ENCODE peak calls at places on chromosomes 7 and 10, in ten cellular contexts. A is astrocyte, B is tibial artery, R is A549, C is bronchial epithelial cell, J is heart right ventricle, K is keratinocyte, S is GM12865, N is HCT116, E is IMR-90. M is an unnamed sample.

GRCh38 chr10:69901623-69902505 is 100.2 kb downstream of the COL13A1 start:
- DNase-seq in E (peak), B (peak), S (peak), R (peak), J (no peak), A (peak), N (peak), C (peak), K (no peak), M (peak)

GRCh38 chr7:128014864-128015263 is 16.4 kb downstream of the LRRC4 start:
- DNase-seq in B (no peak), A (no peak), R (no peak), N (no peak), C (peak), E (no peak), S (no peak), J (no peak), K (no peak), M (no peak)

GRCh38 chr10:12031404-12031803 is 11.2 kb downstream of the UPF2 start:
- DNase-seq in B (no peak), R (no peak), A (no peak), N (no peak), K (no peak), J (no peak), E (no peak), C (no peak), S (no peak), M (no peak)

GRCh38 chr7:23520582-23520981 is 11.2 kb downstream of the TRA2A start:
- DNase-seq in J (no peak), N (no peak), E (no peak), R (peak), S (no peak), C (no peak), B (no peak), A (no peak), K (no peak), M (no peak)

GRCh38 chr7:95205821-95206220 is 118.5 kb downstream of the PON1 start:
- DNase-seq in A (peak), C (peak), J (no peak), K (no peak), N (peak), S (no peak), B (no peak), R (peak), E (peak), M (no peak)

GRCh38 chr10:61923210-61924024 is 21.9 kb downstream of the ARID5B start:
- DNase-seq in K (no peak), R (no peak), A (peak), S (no peak), C (peak), J (no peak), E (peak), B (no peak), N (no peak), M (no peak)

GRCh38 chr7:147406521-147407115 is 1183.9 kb upstream of the C7orf33 start:
- DNase-seq in J (no peak), E (peak), S (no peak), K (no peak), N (no peak), C (no peak), B (no peak), R (no peak), A (no peak), M (no peak)

GRCh38 chr10:124647421-124648130 is 96.6 kb downstream of the FAM53B start:
- DNase-seq in C (peak), R (peak), K (no peak), B (peak), E (peak), N (peak), A (no peak), J (peak), S (peak), M (peak)

GRCh38 chr7:94228223-94228622 is 166.5 kb upstream of the COL1A2 start:
- DNase-seq in B (no peak), R (no peak), A (no peak), K (no peak), J (no peak), N (no peak), S (no peak), C (no peak), E (no peak), M (no peak)

GRCh38 chr7:4134204-4134603 is 547.9 kb upstream of the FOXK1 start:
- DNase-seq in C (no peak), N (no peak), K (no peak), R (no peak), J (no peak), B (no peak), A (no peak), E (no peak), S (no peak), M (no peak)

GRCh38 chr10:119652361-119652760 is 1.2 kb downstream of the BAG3 start:
- DNase-seq in N (peak), J (no peak), A (peak), C (peak), K (no peak), B (no peak), R (peak), E (peak), S (peak), M (no peak)

GRCh38 chr7:29607889-29608288 is 44.3 kb downstream of the PRR15 start:
- DNase-seq in C (peak), S (no peak), B (no peak), K (peak), J (no peak), A (peak), E (no peak), N (no peak), R (peak), M (no peak)

GRCh38 chr10:107144490-107144889 is 20.0 kb downstream of the SORCS1 start:
- DNase-seq in N (no peak), A (no peak), E (no peak), S (peak), R (no peak), B (no peak), K (no peak), J (no peak), C (no peak), M (no peak)

GRCh38 chr10:32582946-32583345 is 137.0 kb downstream of the CCDC7 start:
- DNase-seq in N (no peak), B (no peak), J (no peak), A (no peak), S (no peak), K (no peak), R (peak), C (no peak), E (no peak), M (no peak)

GRCh38 chr10:1366811-1367425 is 310.7 kb downstream of the WDR37 start:
- DNase-seq in K (no peak), C (peak), B (no peak), E (no peak), S (no peak), J (no peak), A (no peak), R (no peak), N (no peak), M (no peak)

GRCh38 chr10:30463944-30464451 is 30.0 kb downstream of the MAP3K8 start:
- DNase-seq in K (no peak), R (peak), B (no peak), E (peak), S (no peak), N (peak), C (peak), A (peak), J (no peak), M (no peak)

GRCh38 chr7:66016131-66016461 is 34.1 kb upstream of the GUSB start:
- DNase-seq in E (peak), S (no peak), C (peak), N (no peak), R (no peak), A (peak), B (no peak), J (no peak), K (no peak), M (no peak)

GRCh38 chr7:46072722-46073121 is 151.7 kb upstream of the IGFBP3 start:
- DNase-seq in S (peak), R (no peak), K (no peak), J (no peak), E (no peak), A (peak), N (no peak), B (no peak), C (peak), M (no peak)

GRCh38 chr7:156929789-156930539 is 19.5 kb upstream of the NOM1 start:
- DNase-seq in C (no peak), J (no peak), E (no peak), A (no peak), R (no peak), B (no peak), N (no peak), S (no peak), K (no peak), M (no peak)

GRCh38 chr7:135210818-135211178 is 528 bp downstream of the WDR91 start:
- DNase-seq in R (no peak), N (no peak), K (no peak), S (peak), B (no peak), C (no peak), J (no peak), E (peak), A (no peak), M (no peak)

GRCh38 chr7:54541941-54542618 is at the start of gene VSTM2A:
- DNase-seq in J (no peak), A (no peak), C (no peak), S (no peak), E (no peak), R (no peak), B (no peak), K (no peak), N (no peak), M (no peak)

GRCh38 chr10:75956624-75957023 is 525.2 kb downstream of the LRMDA start:
- DNase-seq in S (peak), K (no peak), B (no peak), A (peak), R (peak), J (no peak), N (peak), E (peak), C (peak), M (no peak)

GRCh38 chr10:130371156-130371555 is 235.0 kb downstream of the GLRX3 start:
- DNase-seq in E (no peak), N (no peak), R (no peak), B (no peak), J (no peak), K (no peak), A (no peak), S (no peak), C (no peak), M (no peak)

GRCh38 chr7:311131-311680 is 21.2 kb downstream of the FOXL3 start:
- DNase-seq in B (no peak), J (no peak), C (no peak), K (no peak), S (no peak), N (no peak), R (no peak), A (no peak), E (no peak), M (no peak)

GRCh38 chr7:85612514-85612913 is 425.7 kb upstream of the SEMA3D start:
- DNase-seq in A (no peak), S (no peak), K (no peak), J (no peak), N (no peak), B (no peak), R (no peak), E (no peak), C (no peak), M (no peak)

GRCh38 chr7:43847496-43847895 is 21.8 kb downstream of the MRPS24 start:
- DNase-seq in K (no peak), A (peak), C (no peak), S (no peak), N (no peak), J (no peak), E (peak), R (no peak), B (no peak), M (no peak)

GRCh38 chr10:133012573-133013359 is 70.4 kb upstream of the CFAP46 start:
- DNase-seq in C (no peak), J (peak), K (no peak), A (no peak), B (peak), R (no peak), E (no peak), N (no peak), S (no peak), M (peak)

GRCh38 chr10:1968257-1969025 is 231.1 kb upstream of the ADARB2 start:
- DNase-seq in N (no peak), R (no peak), E (no peak), B (no peak), A (peak), J (no peak), K (no peak), S (no peak), C (no peak), M (no peak)

GRCh38 chr10:22599636-22600228 is 114.6 kb downstream of the PIP4K2A start:
- DNase-seq in R (no peak), N (no peak), C (no peak), K (no peak), J (no peak), E (no peak), B (no peak), A (peak), S (no peak), M (no peak)

GRCh38 chr10:73998623-73999622 is 1.0 kb downstream of the VCL start:
- DNase-seq in K (no peak), J (peak), A (peak), S (peak), E (peak), C (peak), B (peak), N (peak), R (peak), M (peak)
- TF ChIP-seq CTCF in K (peak), J (peak), A (peak), S (no peak), E (peak), C (peak), B (peak), N (peak), R (peak), M (peak)

GRCh38 chr10:5685764-5686240 is 1.2 kb downstream of the TASOR2 start:
- DNase-seq in J (no peak), R (no peak), B (no peak), K (no peak), N (no peak), C (peak), E (peak), S (no peak), A (no peak), M (no peak)
- TF ChIP-seq CTCF in J (no peak), R (no peak), B (no peak), K (peak), N (no peak), C (no peak), E (no peak), S (no peak), A (no peak), M (no peak)

DNA sequence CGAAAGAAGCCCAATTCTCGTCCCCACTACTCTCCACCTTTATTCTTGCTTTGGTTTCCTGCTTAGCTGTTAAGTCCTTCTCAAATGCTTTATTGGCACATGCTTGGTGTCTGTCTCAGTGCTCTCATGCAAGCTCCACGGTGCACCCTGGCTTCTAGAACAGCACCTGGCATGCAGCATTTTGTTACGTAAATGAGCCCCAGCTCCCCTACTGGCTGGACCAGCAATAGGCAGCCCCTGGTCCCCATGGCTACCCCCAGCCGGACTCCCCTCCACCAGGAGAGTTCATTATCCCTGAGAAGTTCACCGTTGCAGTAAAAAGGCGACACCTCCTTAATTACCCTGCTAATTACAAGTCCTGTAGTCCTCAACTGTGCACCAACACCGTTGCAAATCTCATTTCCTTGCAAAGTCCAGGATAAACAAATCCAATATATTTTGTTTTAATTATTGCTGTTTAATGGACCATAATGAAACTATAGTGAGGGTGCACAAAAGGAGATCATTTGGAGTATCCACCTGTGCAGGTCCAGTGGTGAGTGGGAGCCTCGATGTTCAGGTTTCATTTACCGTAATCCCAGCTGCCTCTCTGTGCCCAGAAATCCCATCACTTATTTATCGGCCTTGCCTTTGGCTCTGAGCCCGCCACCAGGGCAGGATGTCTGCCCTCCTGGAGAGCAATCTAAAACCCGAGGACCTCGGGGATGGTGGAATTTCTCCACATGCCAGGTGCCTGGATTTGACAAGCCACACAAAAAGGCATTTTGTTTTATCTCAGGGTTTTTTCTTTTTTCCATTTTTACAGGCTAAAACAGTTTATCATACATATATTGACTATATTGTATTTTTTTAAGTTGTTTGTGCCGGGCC is 12.8 kb upstream of the DRGX start:
- DNase-seq in K (no peak), B (no peak), J (no peak), A (no peak), S (peak), C (peak), N (peak), R (no peak), E (no peak), M (no peak)
- TF ChIP-seq CTCF in K (peak), B (no peak), J (peak), A (peak), S (peak), C (peak), N (peak), R (no peak), E (no peak), M (no peak)

GRCh38 chr10:93777092-93777491 is 19.4 kb downstream of the LGI1 start:
- DNase-seq in J (no peak), R (no peak), A (no peak), N (no peak), B (no peak), E (no peak), S (no peak), K (no peak), C (no peak), M (no peak)

GRCh38 chr10:93773120-93773519 is 15.4 kb downstream of the LGI1 start:
- DNase-seq in J (no peak), R (no peak), E (no peak), N (no peak), C (no peak), S (no peak), B (no peak), A (no peak), K (no peak), M (no peak)

GRCh38 chr10:93771354-93771753 is 13.6 kb downstream of the LGI1 start:
- DNase-seq in S (no peak), B (no peak), R (peak), N (no peak), K (no peak), A (no peak), J (no peak), C (no peak), E (no peak), M (no peak)

GRCh38 chr10:93773705-93774104 is 16.0 kb downstream of the LGI1 start:
- DNase-seq in R (no peak), K (no peak), C (no peak), E (no peak), N (no peak), B (no peak), J (no peak), S (no peak), A (no peak), M (no peak)

DNA sequence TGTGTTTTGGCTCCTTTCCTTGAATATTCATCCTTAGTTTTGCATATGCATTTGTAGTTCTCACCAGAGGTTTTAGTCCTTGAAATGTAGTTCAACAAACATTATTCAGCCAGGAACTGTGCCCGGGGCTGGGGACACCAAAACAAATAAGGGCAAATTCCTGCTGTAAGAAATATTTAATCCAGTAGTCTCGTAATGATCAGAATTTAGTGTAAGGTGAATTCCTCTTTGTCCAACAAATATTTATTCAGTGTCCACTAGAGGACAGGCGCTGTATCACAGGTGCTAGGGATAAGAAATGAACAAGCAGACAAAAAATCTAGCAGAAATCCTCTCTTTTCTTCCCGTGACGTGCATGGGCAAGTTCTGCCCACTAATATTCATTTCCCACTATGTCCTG is 17.6 kb downstream of the LGI1 start:
- DNase-seq in C (peak), A (no peak), S (no peak), J (no peak), E (no peak), B (no peak), R (peak), N (no peak), K (no peak), M (no peak)
- TF ChIP-seq CTCF in C (no peak), A (no peak), S (no peak), J (no peak), E (no peak), B (no peak), R (peak), N (peak), K (no peak), M (no peak)

DNA sequence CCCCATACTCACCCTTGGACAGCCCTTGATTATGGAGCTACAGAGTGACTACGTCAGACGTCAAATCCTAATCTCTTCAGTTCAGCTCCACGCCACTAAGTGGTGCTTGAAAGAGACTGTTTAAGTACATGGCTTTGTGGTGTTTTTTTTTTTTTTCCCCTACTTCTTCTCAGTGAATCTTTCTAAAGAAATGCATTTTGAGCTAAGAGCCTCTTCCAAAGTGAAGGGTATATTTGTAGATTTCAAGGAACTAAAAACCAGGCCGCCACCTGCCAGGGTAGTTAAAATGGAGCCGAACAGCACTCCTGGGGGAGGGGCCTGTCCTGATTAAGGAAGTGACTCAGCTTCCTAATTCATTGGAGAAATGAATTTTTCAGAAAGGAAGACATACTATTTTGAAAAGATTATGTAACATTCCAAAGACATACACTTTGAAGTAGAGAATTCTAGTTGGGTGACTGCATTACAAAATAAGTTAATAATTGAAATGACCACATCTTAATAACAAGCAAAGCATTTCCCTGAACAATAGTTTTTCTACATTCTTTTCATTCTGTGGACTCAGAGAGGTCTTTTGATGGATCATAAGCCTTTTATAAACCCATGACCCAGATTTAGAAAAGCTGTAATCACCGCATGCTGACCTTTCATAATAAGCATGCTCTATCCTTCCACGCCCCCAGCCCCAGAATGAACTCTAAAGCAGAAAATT is 20.6 kb upstream of the VPS41 start:
- DNase-seq in S (no peak), K (no peak), B (no peak), R (peak), A (peak), C (no peak), J (no peak), N (no peak), E (no peak), M (no peak)
- TF ChIP-seq CTCF in S (no peak), K (no peak), B (no peak), R (no peak), A (no peak), C (no peak), J (no peak), N (peak), E (no peak), M (no peak)

GRCh38 chr7:69211336-69211735 is 386.9 kb upstream of the AUTS2 start:
- DNase-seq in B (no peak), K (no peak), J (no peak), A (no peak), S (no peak), R (no peak), N (no peak), E (no peak), C (no peak), M (no peak)

GRCh38 chr7:69213882-69214281 is 384.4 kb upstream of the AUTS2 start:
- DNase-seq in N (no peak), J (no peak), K (no peak), A (peak), B (no peak), C (no peak), E (no peak), S (no peak), R (peak), M (no peak)

GRCh38 chr7:69208848-69209247 is 389.4 kb upstream of the AUTS2 start:
- DNase-seq in N (no peak), B (no peak), R (no peak), A (no peak), E (no peak), J (no peak), K (no peak), C (no peak), S (peak), M (no peak)

GRCh38 chr7:69211739-69212138 is 386.5 kb upstream of the AUTS2 start:
- DNase-seq in J (no peak), C (no peak), B (no peak), S (peak), R (peak), A (no peak), N (no peak), E (no peak), K (no peak), M (no peak)
- TF ChIP-seq CTCF in J (no peak), C (no peak), B (no peak), S (peak), R (peak), A (no peak), N (no peak), E (no peak), K (no peak), M (no peak)